ENCODE peak calls at places on chromosome 3, in seven cellular contexts. O is non-pigmented ciliary epithelial cell, T is foreskin fibroblast, Y is caudate nucleus, D is GM03348, N is HS-27A, P is pancreas. S is an unnamed sample.

GRCh38 chr3:18740631-18741583 is 315.8 kb upstream of the SATB1 start:
- DNase-seq in T (no peak), Y (no peak), P (no peak), N (no peak), O (no peak), D (no peak), S (no peak)

GRCh38 chr3:25291524-25291923 is 136.5 kb upstream of the RARB start:
- DNase-seq in N (no peak), D (no peak), O (no peak), T (no peak), P (no peak), Y (no peak), S (no peak)

GRCh38 chr3:132290833-132291232 is 26.4 kb upstream of the ACP3 start:
- DNase-seq in T (peak; percentile 94), D (peak; percentile 64), N (peak; percentile 27), O (no peak), Y (no peak), P (no peak), S (peak; percentile 55)

GRCh38 chr3:100023150-100023549 is 91.2 kb downstream of the FILIP1L start:
- DNase-seq in N (no peak), D (no peak), Y (no peak), T (no peak), O (no peak), P (no peak), S (no peak)

GRCh38 chr3:13236774-13237173 is 163.5 kb upstream of the IQSEC1 start:
- DNase-seq in O (no peak), N (no peak), P (no peak), D (no peak), T (no peak), Y (no peak), S (no peak)

GRCh38 chr3:40827942-40828688 is 303.4 kb downstream of the ZNF621 start:
- DNase-seq in T (no peak), N (no peak), P (no peak), D (no peak), Y (no peak), O (peak; percentile 9), S (no peak)

GRCh38 chr3:157220211-157220610 is 60.3 kb upstream of the CCNL1 start:
- DNase-seq in D (no peak), T (no peak), Y (no peak), P (no peak), O (no peak), N (no peak), S (no peak)

GRCh38 chr3:141368062-141368924 is at the start of gene ZBTB38:
- DNase-seq in Y (peak; percentile 82), D (peak; percentile 91), O (peak; percentile 88), P (peak; percentile 79), T (peak; percentile 98), N (peak; percentile 97), S (peak; percentile 92)

GRCh38 chr3:4425707-4426106 is 41.4 kb downstream of the SUMF1 start:
- DNase-seq in T (no peak), O (no peak), P (no peak), N (no peak), D (no peak), Y (no peak), S (no peak)

GRCh38 chr3:99875925-99876781 is 58.5 kb downstream of the CMSS1 start:
- DNase-seq in T (peak; percentile 79), D (peak; percentile 88), P (peak; percentile 91), Y (peak; percentile 29), N (no peak), O (no peak), S (no peak)

GRCh38 chr3:71428841-71429609 is 154.5 kb downstream of the FOXP1 start:
- DNase-seq in P (peak; percentile 65), T (no peak), O (peak; percentile 28), N (no peak), Y (no peak), D (peak; percentile 62), S (no peak)

GRCh38 chr3:183781246-183781645 is 44.1 kb downstream of the MAP6D1 start:
- DNase-seq in N (no peak), P (no peak), T (no peak), O (no peak), D (no peak), Y (no peak), S (no peak)

GRCh38 chr3:197511130-197511529 is 44.6 kb downstream of the BDH1 start:
- DNase-seq in D (peak; percentile 64), P (no peak), O (no peak), T (peak; percentile 82), N (no peak), Y (no peak), S (no peak)

GRCh38 chr3:65018801-65019200 is 331.0 kb upstream of the ADAMTS9 start:
- DNase-seq in O (no peak), T (no peak), N (no peak), D (no peak), P (no peak), Y (no peak), S (no peak)

S was measured in HS-5.